ENCODE peak calls at places on chromosomes 2 and 18, in four cellular contexts. A is GM12878, B is HepG2, U is H1. J is an unnamed sample.

GRCh38 chr2:118291481-118291880 is 203.2 kb downstream of the INSIG2 start:
- DNase-seq in A (no peak), B (no peak), U (no peak), J (no peak)

GRCh38 chr2:27527182-27527581 is 30.5 kb downstream of the GCKR start:
- DNase-seq in A (no peak), B (no peak), U (no peak), J (no peak)

GRCh38 chr2:202982779-202983491 is 31.7 kb upstream of the NBEAL1 start:
- DNase-seq in A (no peak), B (no peak), U (no peak), J (no peak)

GRCh38 chr18:13629841-13630747 is 96.3 kb downstream of the FAM210A start:
- DNase-seq in A (peak; percentile 48), B (peak; percentile 67), U (no peak), J (peak; percentile 46)

GRCh38 chr2:49619804-49620203 is 465.5 kb upstream of the FSHR start:
- DNase-seq in A (no peak), B (peak; percentile 18), U (no peak), J (no peak)

GRCh38 chr2:120720176-120720575 is 15.5 kb upstream of the GLI2 start:
- DNase-seq in A (no peak), B (no peak), U (no peak), J (no peak)

GRCh38 chr2:173307287-173307686 is 47.4 kb upstream of the CDCA7 start:
- DNase-seq in A (peak; percentile 50), B (no peak), U (no peak), J (no peak)

GRCh38 chr2:45244928-45245327 is 235.7 kb upstream of the SIX2 start:
- DNase-seq in A (no peak), B (no peak), U (no peak), J (no peak)

GRCh38 chr2:111235192-111235591 is 114.5 kb downstream of the BCL2L11 start:
- DNase-seq in A (no peak), B (no peak), U (no peak), J (no peak)

GRCh38 chr2:100606740-100607343 is 44.0 kb downstream of the PDCL3 start:
- DNase-seq in A (no peak), B (peak; percentile 52), U (peak; percentile 3), J (peak; percentile 39)

GRCh38 chr18:72555101-72555500 is 11.0 kb upstream of the CBLN2 start:
- DNase-seq in A (no peak), B (no peak), U (no peak), J (no peak)

GRCh38 chr2:55048514-55048924 is 1.7 kb downstream of the RTN4 start:
- DNase-seq in A (no peak), B (peak; percentile 58), U (no peak), J (no peak)

GRCh38 chr2:238602223-238602945 is 175.7 kb downstream of the ASB1 start:
- DNase-seq in A (no peak), B (no peak), U (no peak), J (no peak)

DNA sequence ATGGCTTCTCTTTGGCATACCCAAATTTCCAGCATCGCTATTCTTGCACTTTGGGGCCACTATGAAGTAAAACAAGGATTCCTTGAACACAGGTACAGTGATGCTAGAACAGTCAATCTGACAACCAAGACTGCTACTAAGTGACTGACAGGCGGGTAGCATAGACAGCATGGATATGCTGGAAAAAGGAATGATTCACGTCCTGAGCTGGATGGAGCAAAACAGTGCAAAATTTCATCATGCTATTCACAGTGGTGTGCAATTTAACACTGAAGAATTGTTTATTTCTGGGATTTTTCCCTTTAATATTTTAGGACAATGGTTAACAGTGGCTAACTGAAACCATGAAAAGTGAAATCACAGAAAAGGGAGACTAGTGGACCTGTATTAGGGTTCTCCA is 1511.2 kb upstream of the ZEB2 start:
- DNase-seq in A (no peak), B (no peak), U (no peak), J (no peak)
- H3K4me3 ChIP-seq in A (no peak overlapping the region), B (no peak overlapping the region), U (no peak overlapping the region), J (no peak overlapping the region)

GRCh38 chr18:22110482-22110924 is 58.9 kb upstream of the GATA6 start:
- DNase-seq in A (no peak), B (no peak), U (no peak), J (no peak)

GRCh38 chr18:22106536-22107292 is 62.7 kb upstream of the GATA6 start:
- DNase-seq in A (no peak), B (peak; percentile 12), U (no peak), J (no peak)

GRCh38 chr18:22112215-22112614 is 57.2 kb upstream of the GATA6 start:
- DNase-seq in A (no peak), B (no peak), U (no peak), J (no peak)

GRCh38 chr18:22109535-22109934 is 59.9 kb upstream of the GATA6 start:
- DNase-seq in A (no peak), B (no peak), U (no peak), J (no peak)

GRCh38 chr18:22108674-22109073 is 60.7 kb upstream of the GATA6 start:
- DNase-seq in A (no peak), B (peak; percentile 47), U (no peak), J (no peak)
- TF ChIP-seq SUZ12 in A (no peak), B (no peak), U (no peak), J (no peak)

GRCh38 chr2:204268458-204268857 is 276.8 kb upstream of the PARD3B start:
- DNase-seq in A (no peak), B (no peak), U (no peak), J (no peak)
- H3K4me1 ChIP-seq in A (no peaks in the 10 kb centered on the region), B (no peaks in the 10 kb centered on the region), U (peaks cover 14% of the 10 kb centered on the region), J (no peaks in the 10 kb centered on the region)

GRCh38 chr18:59907660-59908059 is 7.9 kb downstream of the PMAIP1 start:
- DNase-seq in A (no peak), B (no peak), U (no peak), J (no peak)
- H3K4me3 ChIP-seq in A (no peak overlapping the region), B (no peak overlapping the region), U (no peak overlapping the region), J (no peak overlapping the region)

GRCh38 chr2:241742320-241742939 is 8.0 kb downstream of the D2HGDH start:
- DNase-seq in A (no peak), B (no peak), U (no peak), J (no peak)

GRCh38 chr2:241739177-241739576 is 4.7 kb downstream of the D2HGDH start:
- DNase-seq in A (no peak), B (no peak), U (no peak), J (no peak)

GRCh38 chr2:241738040-241738686 is 3.7 kb downstream of the D2HGDH start:
- DNase-seq in A (no peak), B (no peak), U (no peak), J (no peak)

GRCh38 chr2:241741016-241741415 is 6.6 kb downstream of the D2HGDH start:
- DNase-seq in A (no peak), B (no peak), U (no peak), J (no peak)

DNA sequence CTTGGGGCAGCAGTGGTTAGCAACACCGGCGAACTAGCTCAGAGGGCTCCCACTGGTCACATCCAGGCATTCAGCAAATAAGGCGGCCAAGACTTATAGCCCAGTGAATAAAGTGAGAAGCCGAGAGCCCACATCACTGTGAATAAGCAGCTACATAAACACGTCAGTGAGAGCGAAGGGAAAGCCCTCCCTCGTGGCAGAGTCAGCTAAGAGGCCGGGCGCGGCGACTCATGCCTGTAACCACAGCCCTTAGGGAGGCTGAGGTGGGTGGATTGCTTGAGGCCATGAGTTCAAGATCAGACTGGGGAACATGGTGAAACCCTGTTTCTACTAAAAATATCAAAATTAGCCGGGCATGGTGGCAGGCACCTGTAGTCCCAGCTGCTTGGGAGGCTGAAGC is 5.2 kb downstream of the D2HGDH start:
- DNase-seq in A (no peak), B (no peak), U (no peak), J (no peak)
- TF ChIP-seq SUZ12 in A (no peak), B (no peak), U (no peak), J (no peak)

DNA sequence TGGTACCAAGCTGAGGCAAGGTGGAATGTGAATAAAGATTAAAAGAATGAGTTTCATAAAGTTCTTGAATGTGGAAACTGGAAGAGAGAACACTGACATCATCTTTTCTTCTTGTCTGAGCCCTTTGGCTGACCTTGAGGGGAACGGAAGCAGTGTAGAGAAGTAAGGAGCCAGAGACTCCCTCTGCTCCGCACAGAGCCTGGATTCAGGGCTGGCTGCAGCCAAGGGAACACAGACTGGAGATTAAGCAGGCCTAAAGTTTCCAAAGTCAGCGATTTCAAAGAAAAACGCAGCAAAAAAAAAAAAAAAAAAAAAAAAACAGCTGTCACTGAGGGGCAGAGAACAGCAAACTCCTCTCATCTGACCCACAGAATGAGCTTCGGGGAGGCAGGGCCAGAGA is 19.3 kb upstream of the ALK start:
- DNase-seq in A (no peak), B (no peak), U (no peak), J (no peak)
- H3K4me1 ChIP-seq in A (no peaks in the 10 kb centered on the region), B (no peaks in the 10 kb centered on the region), U (no peaks in the 10 kb centered on the region), J (no peaks in the 10 kb centered on the region)